ENCODE peak calls at places on chromosome 14, in nine cellular contexts. T, A, S, W, V, J, O, N and L are unnamed samples.
A peak's percentile ranks its signal among the peaks of the same experiment; 100 is the strongest.

GRCh38 chr14:51539571-51540037 is 112.1 kb upstream of the FRMD6 start:
- DNase-seq in J (no peak), W (no peak), O (no peak), A (no peak), T (peak; percentile 97), N (peak; percentile 96), S (peak; percentile 68), V (no peak), L (peak; percentile 85)

GRCh38 chr14:68506645-68507405 is 286.0 kb downstream of the ZFP36L1 start:
- DNase-seq in T (no peak), O (no peak), A (no peak), N (no peak), V (no peak), W (no peak), J (no peak), S (no peak), L (no peak)

GRCh38 chr14:32044454-32044853 is 32.6 kb upstream of the ARHGAP5 start:
- DNase-seq in V (no peak), T (no peak), J (no peak), S (no peak), N (no peak), A (no peak), W (no peak), O (no peak), L (no peak)

GRCh38 chr14:73634333-73634833 is 10.4 kb upstream of the DNAL1 start:
- DNase-seq in S (no peak), N (no peak), O (no peak), V (peak; percentile 45), J (peak; percentile 57), W (peak; percentile 36), A (peak; percentile 38), T (no peak), L (no peak)

GRCh38 chr14:49546766-49547165 is 39.4 kb downstream of the RPS29 start:
- DNase-seq in A (no peak), W (no peak), N (no peak), J (no peak), S (no peak), V (no peak), T (no peak), O (no peak), L (no peak)

GRCh38 chr14:67514650-67515385 is 18.3 kb upstream of the PLEKHH1 start:
- DNase-seq in V (no peak), W (peak; percentile 27), S (no peak), T (peak; percentile 66), A (peak; percentile 7), N (peak; percentile 67), J (peak; percentile 47), O (no peak), L (peak; percentile 17)

GRCh38 chr14:94126419-94126677 is 3.1 kb downstream of the IFI27L2 start:
- DNase-seq in N (no peak), A (no peak), O (no peak), S (no peak), J (no peak), W (no peak), V (no peak), T (no peak), L (no peak)

GRCh38 chr14:96637521-96637920 is 135.3 kb downstream of the PAPOLA start:
- DNase-seq in J (no peak), N (no peak), A (no peak), W (no peak), T (no peak), S (no peak), V (no peak), O (no peak), L (no peak)

GRCh38 chr14:59465570-59466150 is 480 bp upstream of the GPR135 start:
- DNase-seq in O (no peak), W (no peak), N (no peak), V (no peak), A (no peak), J (no peak), S (no peak), T (no peak), L (no peak)

GRCh38 chr14:26401170-26401968 is 196.5 kb downstream of the NOVA1 start:
- DNase-seq in J (no peak), V (no peak), T (no peak), O (no peak), A (peak; percentile 71), S (no peak), N (no peak), W (no peak), L (no peak)

GRCh38 chr14:89303452-89304435 is 113.3 kb downstream of the FOXN3 start:
- DNase-seq in T (peak; percentile 77), N (peak; percentile 68), O (no peak), S (peak; percentile 82), J (no peak), V (no peak), W (no peak), A (peak; percentile 93), L (peak; percentile 76)

GRCh38 chr14:77979171-77979570 is 179.3 kb downstream of the ADCK1 start:
- DNase-seq in N (no peak), V (no peak), O (no peak), S (no peak), T (no peak), A (no peak), J (no peak), W (no peak), L (no peak)

GRCh38 chr14:91843437-91843836 is 23.9 kb downstream of the TC2N start:
- DNase-seq in A (no peak), T (no peak), V (no peak), J (no peak), O (no peak), S (no peak), W (no peak), N (no peak), L (no peak)